ENCODE peak calls at places on chromosomes 12 and 14, in eight cellular contexts. U is hepatocyte, H is OCI-LY7, R is SK-N-SH, X is PC-3, E is MM.1S, L is GM23338, P is HCT116. F is an unnamed sample.

GRCh38 chr12:75735853-75736252 is 224.4 kb upstream of the KRR1 start:
- DNase-seq in X (peak; percentile 48), H (no peak), U (no peak), L (no peak), P (no peak), E (no peak), R (no peak), F (no peak)

GRCh38 chr12:18492372-18493025 is 231.2 kb downstream of the PIK3C2G start:
- DNase-seq in R (no peak), E (no peak), H (no peak), U (no peak), X (peak; percentile 46), L (no peak), P (no peak), F (no peak)

GRCh38 chr12:80648866-80649265 is 58.6 kb upstream of the MYF6 start:
- DNase-seq in R (no peak), X (peak; percentile 59), L (no peak), U (no peak), P (no peak), H (no peak), E (no peak), F (no peak)

GRCh38 chr14:35155962-35156361 is 33.6 kb downstream of the PRORP start:
- DNase-seq in H (peak; percentile 33), L (peak; percentile 2), X (peak; percentile 27), P (no peak), R (peak; percentile 21), E (no peak), U (peak; percentile 3), F (no peak)

GRCh38 chr12:65536876-65537661 is 258.6 kb downstream of the MSRB3 start:
- DNase-seq in X (peak; percentile 99), P (peak; percentile 100), L (no peak), U (peak; percentile 69), H (no peak), E (no peak), R (no peak), F (no peak)

GRCh38 chr12:87107270-87107669 is 851.1 kb upstream of the MGAT4C start:
- DNase-seq in E (no peak), L (peak; percentile 16), R (no peak), P (no peak), U (no peak), H (no peak), X (no peak), F (no peak)

GRCh38 chr12:13102481-13103195 is 829 bp downstream of the GSG1 start:
- DNase-seq in X (no peak), P (no peak), E (no peak), L (no peak), R (no peak), H (no peak), U (peak; percentile 34), F (no peak)

GRCh38 chr12:21751517-21751916 is 23.0 kb downstream of the KCNJ8 start:
- DNase-seq in P (no peak), U (peak; percentile 48), R (no peak), L (no peak), X (no peak), E (no peak), H (no peak), F (no peak)

GRCh38 chr14:36952702-36953101 is 219.7 kb downstream of the SLC25A21 start:
- DNase-seq in R (no peak), P (peak; percentile 34), H (no peak), X (peak; percentile 96), L (no peak), E (no peak), U (no peak), F (no peak)

GRCh38 chr12:46553266-46553665 is 180.7 kb upstream of the SLC38A2 start:
- DNase-seq in H (no peak), L (no peak), X (peak; percentile 86), P (peak; percentile 96), R (no peak), E (no peak), U (no peak), F (no peak)

GRCh38 chr12:14941369-14941768 is 3.0 kb upstream of the ERP27 start:
- DNase-seq in L (no peak), R (no peak), H (no peak), E (no peak), X (no peak), U (no peak), P (no peak), F (no peak)

GRCh38 chr14:49044981-49045380 is 541.2 kb downstream of the RPS29 start:
- DNase-seq in X (no peak), U (no peak), P (no peak), E (no peak), H (no peak), R (no peak), L (no peak), F (no peak)

GRCh38 chr14:99769799-99770198 is 23.4 kb upstream of the EML1 start:
- DNase-seq in X (no peak), H (no peak), L (no peak), R (no peak), P (no peak), U (no peak), E (no peak), F (no peak)

GRCh38 chr14:68690106-68690960 is 102.5 kb downstream of the ZFP36L1 start:
- DNase-seq in E (no peak), H (no peak), P (no peak), U (no peak), R (peak; percentile 37), L (no peak), X (no peak), F (peak; percentile 23)

GRCh38 chr12:81231574-81232368 is 153.9 kb downstream of the ACSS3 start:
- DNase-seq in U (no peak), P (no peak), E (no peak), R (no peak), H (no peak), L (no peak), X (no peak), F (no peak)

GRCh38 chr14:59632381-59632780 is 55.8 kb upstream of the CCDC175 start:
- DNase-seq in U (peak; percentile 55), E (no peak), X (peak; percentile 87), P (peak; percentile 33), H (peak; percentile 15), R (peak; percentile 58), L (peak; percentile 73), F (peak; percentile 74)

GRCh38 chr12:50533203-50533584 is 28.4 kb downstream of the DIP2B start:
- DNase-seq in H (no peak), U (no peak), X (peak; percentile 52), P (no peak), R (no peak), L (no peak), E (no peak), F (no peak)

GRCh38 chr12:71541583-71541982 is 102.0 kb downstream of the LGR5 start:
- DNase-seq in E (no peak), X (no peak), P (no peak), U (no peak), H (no peak), L (no peak), R (no peak), F (no peak)

GRCh38 chr14:94102768-94103482 is 7.6 kb upstream of the IFI27 start:
- DNase-seq in P (no peak), R (no peak), X (no peak), E (no peak), H (no peak), U (peak; percentile 40), L (no peak), F (no peak)

GRCh38 chr14:98018626-98019025 is 1221.4 kb downstream of the VRK1 start:
- DNase-seq in U (no peak), H (no peak), P (no peak), L (peak; percentile 1), E (no peak), X (no peak), R (no peak), F (no peak)

GRCh38 chr12:101207086-101207780 is 2.8 kb downstream of the SLC5A8 start:
- DNase-seq in H (no peak), P (no peak), R (no peak), L (no peak), X (no peak), E (no peak), U (no peak), F (no peak)

GRCh38 chr12:46489951-46490388 is 117.4 kb upstream of the SLC38A2 start:
- DNase-seq in P (peak; percentile 93), U (no peak), H (no peak), E (no peak), R (no peak), L (no peak), X (no peak), F (no peak)

GRCh38 chr14:89807151-89807550 is 147.4 kb downstream of the EFCAB11 start:
- DNase-seq in R (no peak), L (no peak), X (no peak), H (no peak), P (no peak), U (no peak), E (no peak), F (no peak)

GRCh38 chr12:106239241-106239950 is 8.4 kb downstream of the CKAP4 start:
- DNase-seq in R (no peak), H (no peak), X (no peak), L (no peak), E (no peak), U (no peak), P (no peak), F (no peak)
- TF ChIP-seq EZH2phosphoT487 in R (no peak), H (no peak), X (no peak), L (no peak), E (no peak), U (no peak), P (no peak), F (no peak)

DNA sequence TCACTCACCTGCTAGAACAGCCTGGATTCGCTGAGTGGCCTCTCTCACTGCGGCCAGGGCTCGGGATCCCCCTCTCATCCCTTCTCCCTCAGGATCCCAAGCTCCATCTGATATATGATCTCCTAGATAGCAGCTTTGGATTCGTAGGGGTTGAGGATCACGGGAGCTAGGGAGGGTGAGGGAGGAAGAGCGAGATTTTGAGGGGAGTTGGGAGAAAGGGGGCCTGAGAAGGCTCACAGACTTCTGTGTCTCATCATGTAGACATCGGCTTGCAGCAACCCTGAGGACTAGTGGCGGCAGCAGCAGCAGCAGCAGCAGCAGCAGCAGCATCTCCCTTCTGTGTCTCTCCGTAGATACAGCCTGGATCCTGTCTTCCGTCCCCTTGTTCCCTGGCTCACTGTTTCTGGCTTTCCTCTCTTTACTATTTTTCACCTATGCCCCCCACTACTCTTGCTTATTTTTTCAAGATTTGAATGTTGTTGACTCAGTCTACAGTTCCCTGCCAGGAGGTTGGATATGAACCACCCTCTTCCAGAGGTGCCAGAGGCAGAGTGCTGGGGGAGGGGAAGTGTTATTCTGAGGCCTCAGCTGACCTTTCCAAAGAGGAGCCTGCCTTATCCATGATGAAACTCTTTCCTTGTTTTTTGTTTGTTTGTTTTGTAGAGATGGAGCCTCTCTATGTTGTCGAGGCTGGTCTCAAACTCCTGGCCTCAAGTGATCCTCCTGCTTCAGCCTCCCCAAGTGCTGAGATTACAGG is at the start of gene CIROP:
- DNase-seq in P (no peak), E (no peak), H (no peak), R (no peak), X (no peak), U (no peak), L (no peak), F (no peak)
- TF ChIP-seq CTCF in P (no peak), E (no peak), H (no peak), R (no peak), X (no peak), U (no peak), L (no peak), F (no peak)

GRCh38 chr14:95486875-95487668 is 29.4 kb downstream of the SYNE3 start:
- DNase-seq in X (no peak), L (no peak), R (no peak), U (no peak), H (peak; percentile 91), P (no peak), E (peak; percentile 69), F (no peak)
- H3K4me2 ChIP-seq in X (no peak overlapping the region), L (no peak overlapping the region), R (no peak overlapping the region), U (no peak overlapping the region), H (peak overlapping the region; percentile 73), P (no peak overlapping the region), E (peak overlapping the region; percentile 71), F (no peak overlapping the region)

GRCh38 chr12:122449317-122449716 is 26.8 kb upstream of the CLIP1 start:
- DNase-seq in R (no peak), P (peak; percentile 62), L (no peak), H (no peak), U (peak; percentile 78), E (no peak), X (peak; percentile 99), F (no peak)
- TF ChIP-seq EZH2phosphoT487 in R (no peak), P (no peak), L (no peak), H (no peak), U (no peak), E (no peak), X (no peak), F (no peak)

F was measured in neural progenitor cell.